ENCODE peak calls at places on chromosome 17, in four cellular contexts. O is lower leg skin, A is cardiac fibroblast, Y is heart right ventricle. L is an unnamed sample.

GRCh38 chr17:79595471-79595870 is 15.4 kb downstream of the RBFOX3 start:
- DNase-seq in A (no peak), Y (no peak), O (no peak), L (no peak)

GRCh38 chr17:77330602-77331081 is 189.9 kb downstream of the SEC14L1 start:
- DNase-seq in Y (peak), O (no peak), A (no peak), L (no peak)

GRCh38 chr17:8005951-8006730 is 3.7 kb downstream of the GUCY2D start:
- DNase-seq in Y (no peak), O (no peak), A (no peak), L (no peak)

GRCh38 chr17:15453246-15453645 is 14.2 kb downstream of the CDRT4 start:
- DNase-seq in A (no peak), O (no peak), Y (no peak), L (no peak)

GRCh38 chr17:69637399-69638165 is 223.1 kb downstream of the MAP2K6 start:
- DNase-seq in O (no peak), Y (peak), A (peak), L (peak)

GRCh38 chr17:69268442-69269068 is 39.9 kb upstream of the ABCA10 start:
- DNase-seq in A (peak), Y (no peak), O (no peak), L (no peak)

GRCh38 chr17:75521951-75522727 is 3.4 kb upstream of the LLGL2 start:
- DNase-seq in O (no peak), Y (no peak), A (peak), L (no peak)

GRCh38 chr17:15659663-15660062 is 24.4 kb downstream of the TRIM16 start:
- DNase-seq in A (peak), Y (peak), O (no peak), L (no peak)

GRCh38 chr17:21190078-21190477 is 23.9 kb downstream of the TMEM11 start:
- DNase-seq in A (no peak), Y (no peak), O (no peak), L (no peak)

GRCh38 chr17:13587487-13588338 is 14.0 kb downstream of the HS3ST3A1 start:
- DNase-seq in O (no peak), Y (no peak), A (no peak), L (no peak)

GRCh38 chr17:12744298-12744697 is 45.0 kb upstream of the ARHGAP44 start:
- DNase-seq in O (no peak), Y (peak), A (peak), L (no peak)

GRCh38 chr17:56648341-56648740 is 54.8 kb downstream of the NOG start:
- DNase-seq in A (no peak), Y (no peak), O (no peak), L (no peak)

GRCh38 chr17:77370536-77370935 is 229.8 kb downstream of the SEC14L1 start:
- DNase-seq in O (no peak), A (no peak), Y (no peak), L (no peak)

GRCh38 chr17:30969989-30970680 is 704 bp upstream of the RNF135 start:
- DNase-seq in A (no peak), O (no peak), Y (no peak), L (no peak)

GRCh38 chr17:48002208-48002919 is 31.5 kb downstream of the CDK5RAP3 start:
- DNase-seq in A (peak), O (no peak), Y (no peak), L (no peak)

GRCh38 chr17:72370819-72371218 is 250.0 kb downstream of the SOX9 start:
- DNase-seq in Y (no peak), A (peak), O (no peak), L (no peak)

GRCh38 chr17:48892940-48893645 is 506 bp downstream of the ATP5MC1 start:
- DNase-seq in O (no peak), A (no peak), Y (peak), L (no peak)

GRCh38 chr17:39757931-39758873 is 20.5 kb downstream of the GRB7 start:
- DNase-seq in A (no peak), O (no peak), Y (no peak), L (no peak)

GRCh38 chr17:67365762-67366192 is 600 bp downstream of the PSMD12 start:
- DNase-seq in Y (no peak), O (no peak), A (peak), L (no peak)

GRCh38 chr17:2171725-2172446 is 117.0 kb downstream of the HIC1 start:
- DNase-seq in A (peak), O (peak), Y (peak), L (peak)

GRCh38 chr17:50316016-50316587 is 29.8 kb upstream of the XYLT2 start:
- DNase-seq in O (no peak), Y (no peak), A (no peak), L (no peak)

GRCh38 chr17:78538033-78538776 is 39.0 kb downstream of the DNAH17 start:
- DNase-seq in A (peak), O (no peak), Y (no peak), L (no peak)

GRCh38 chr17:44005527-44005864 is 1.1 kb downstream of the NAGS start:
- DNase-seq in A (no peak), O (no peak), Y (no peak), L (no peak)

GRCh38 chr17:69762766-69763165 is 312.3 kb upstream of the KCNJ16 start:
- DNase-seq in A (no peak), O (no peak), Y (no peak), L (no peak)

GRCh38 chr17:28252436-28252835 is 66.6 kb upstream of the TMEM97 start:
- DNase-seq in O (no peak), Y (no peak), A (peak), L (no peak)

GRCh38 chr17:41065829-41066624 is at the start of gene KRTAP2-4:
- DNase-seq in Y (no peak), O (no peak), A (peak), L (peak)

GRCh38 chr17:57085448-57086068 is 512 bp downstream of the AKAP1 start:
- DNase-seq in O (peak), Y (peak), A (peak), L (no peak)

GRCh38 chr17:62763891-62764600 is 44.1 kb downstream of the MARCHF10 start:
- DNase-seq in Y (no peak), A (no peak), O (no peak), L (no peak)

GRCh38 chr17:34990921-34991365 is 10.6 kb downstream of the LIG3 start:
- DNase-seq in Y (no peak), A (no peak), O (no peak), L (no peak)

GRCh38 chr17:45172541-45173286 is 11.0 kb downstream of the HEXIM2 start:
- DNase-seq in Y (peak), A (no peak), O (peak), L (no peak)

GRCh38 chr17:77840156-77840555 is 118.3 kb upstream of the TNRC6C start:
- DNase-seq in A (peak), O (no peak), Y (peak), L (no peak)

GRCh38 chr17:7588553-7589203 is 1.2 kb downstream of the SOX15 start:
- DNase-seq in O (no peak), Y (no peak), A (no peak), L (no peak)

GRCh38 chr17:412211-413015 is 59.8 kb upstream of the RPH3AL start:
- DNase-seq in Y (peak), O (peak), A (peak), L (no peak)

GRCh38 chr17:63429766-63430165 is 16.3 kb downstream of the CYB561 start:
- DNase-seq in Y (no peak), A (no peak), O (no peak), L (no peak)

GRCh38 chr17:68804777-68805176 is 150.4 kb downstream of the ABCA8 start:
- DNase-seq in O (no peak), A (no peak), Y (no peak), L (no peak)

GRCh38 chr17:40063034-40063765 is 435 bp downstream of the THRA start:
- DNase-seq in Y (no peak), A (peak), O (no peak), L (no peak)

GRCh38 chr17:2198917-2199316 is 104.7 kb downstream of the SMG6 start:
- DNase-seq in Y (no peak), O (no peak), A (peak), L (no peak)

DNA sequence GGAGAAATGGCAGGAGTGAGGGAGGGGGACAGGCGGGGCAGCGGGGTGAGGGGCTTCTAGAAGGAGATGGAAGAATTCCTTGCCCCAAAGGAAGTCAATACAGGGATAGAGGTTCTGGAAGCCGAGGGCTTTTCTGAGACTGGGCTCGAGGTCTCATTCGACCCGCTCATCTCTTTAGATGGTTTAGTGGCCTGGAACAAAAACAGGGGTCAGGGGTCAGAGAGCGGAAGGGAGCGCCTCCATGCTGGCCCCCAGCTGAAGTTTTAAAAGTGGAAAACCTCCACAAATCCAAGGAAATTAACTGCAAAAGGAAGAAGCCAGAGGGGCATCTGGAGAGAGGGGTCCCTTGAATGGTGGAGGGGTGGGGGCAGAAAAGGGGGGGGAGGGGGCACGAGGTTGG is 72.5 kb downstream of the SRCIN1 start:
- DNase-seq in A (no peak), O (no peak), Y (no peak), L (no peak)
- H3K4me3 ChIP-seq in A (no peak), O (no peak), Y (no peak), L (no peak)

GRCh38 chr17:51588063-51588462 is 327.7 kb downstream of the UTP18 start:
- DNase-seq in Y (no peak), A (no peak), O (no peak), L (no peak)

GRCh38 chr17:51590071-51590470 is 329.7 kb downstream of the UTP18 start:
- DNase-seq in A (no peak), Y (no peak), O (no peak), L (no peak)

GRCh38 chr17:51580869-51581268 is 320.5 kb downstream of the UTP18 start:
- DNase-seq in O (no peak), A (no peak), Y (no peak), L (no peak)

GRCh38 chr17:51585514-51586104 is 325.3 kb downstream of the UTP18 start:
- DNase-seq in A (no peak), Y (no peak), O (no peak), L (no peak)
- TF ChIP-seq CTCF in A (peak), Y (peak), O (no peak), L (no peak)

GRCh38 chr17:81911969-81912368 is 770 bp upstream of the PCYT2 start:
- DNase-seq in Y (no peak), A (no peak), O (no peak), L (no peak)
- H3K4me3 ChIP-seq in Y (no peak), A (no peak), O (no peak), L (no peak)

GRCh38 chr17:19258371-19258770 is 21.2 kb downstream of the EPN2 start:
- DNase-seq in A (no peak), O (no peak), Y (no peak), L (no peak)

GRCh38 chr17:19262650-19263620 is 25.8 kb downstream of the EPN2 start:
- DNase-seq in O (no peak), Y (no peak), A (peak), L (no peak)

GRCh38 chr17:19263621-19264010 is 26.4 kb downstream of the EPN2 start:
- DNase-seq in Y (no peak), O (no peak), A (peak), L (no peak)

GRCh38 chr17:19264277-19264676 is 27.1 kb downstream of the EPN2 start:
- DNase-seq in O (no peak), A (no peak), Y (no peak), L (no peak)

GRCh38 chr17:19260958-19261357 is 23.8 kb downstream of the EPN2 start:
- DNase-seq in Y (no peak), O (no peak), A (no peak), L (no peak)
- TF ChIP-seq CTCF in Y (peak), O (no peak), A (peak), L (no peak)

DNA sequence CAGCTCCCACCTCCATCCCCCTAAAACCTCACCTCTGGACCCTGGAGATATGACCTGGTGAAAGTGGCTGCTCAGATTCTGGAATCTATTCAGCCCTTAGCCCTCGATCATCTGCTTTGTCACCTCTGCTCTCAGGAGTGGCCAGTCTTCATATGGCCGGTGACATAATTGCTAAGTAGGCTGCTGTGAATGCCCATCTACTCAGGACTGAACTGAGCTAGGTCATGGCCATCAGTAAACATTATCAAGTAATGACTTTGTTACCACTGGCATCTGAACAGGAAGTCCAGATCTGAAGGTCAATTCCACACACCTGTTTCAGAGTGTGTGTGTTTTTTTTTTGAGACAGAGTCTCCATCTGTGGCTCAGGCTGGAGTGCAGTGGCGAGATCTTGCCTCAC is 78.6 kb downstream of the CDK5R1 start:
- DNase-seq in A (no peak), Y (no peak), O (no peak), L (no peak)
- H3K4me3 ChIP-seq in A (no peak), Y (no peak), O (no peak), L (no peak)